ENCODE peak calls at places on chromosomes 7 and 10, in five cellular contexts. S is MM.1S, L is endothelial cell of umbilical vein, Y is neural progenitor cell, C is colonic mucosa. X is an unnamed sample. For H3K27me3, the result is how much of the 10 kb centered on the place peaks cover.

GRCh38 chr10:2037966-2038493 is 300.7 kb upstream of the ADARB2 start:
- DNase-seq in L (no peak), S (no peak), Y (no peak), C (no peak), X (no peak)

GRCh38 chr10:130715686-130716670 is 579.8 kb downstream of the GLRX3 start:
- DNase-seq in S (no peak), Y (no peak), C (no peak), L (no peak), X (no peak)

GRCh38 chr10:28681345-28681763 is 4.0 kb downstream of the BAMBI start:
- DNase-seq in S (no peak), Y (no peak), C (no peak), L (no peak), X (no peak)

GRCh38 chr10:131231965-131232541 is 79.5 kb downstream of the TCERG1L start:
- DNase-seq in C (no peak), L (no peak), S (no peak), Y (no peak), X (no peak)

GRCh38 chr10:48690791-48691660 is 6.4 kb downstream of the WDFY4 start:
- DNase-seq in C (no peak), Y (no peak), S (no peak), L (no peak), X (no peak)

GRCh38 chr10:119761106-119761505 is 35.3 kb downstream of the INPP5F start:
- DNase-seq in Y (no peak), C (no peak), S (no peak), L (peak), X (no peak)

GRCh38 chr10:43653746-43654145 is 5.1 kb upstream of the ZNF32 start:
- DNase-seq in Y (no peak), S (no peak), L (no peak), C (no peak), X (no peak)

GRCh38 chr10:4234661-4235060 is 449.7 kb upstream of the KLF6 start:
- DNase-seq in S (no peak), L (no peak), Y (no peak), C (no peak), X (no peak)

GRCh38 chr7:149682038-149682437 is 91.3 kb downstream of the ZNF467 start:
- DNase-seq in C (no peak), Y (no peak), S (no peak), L (no peak), X (no peak)

GRCh38 chr7:101586971-101587370 is 42.1 kb downstream of the MYL10 start:
- DNase-seq in C (no peak), Y (peak), L (no peak), S (no peak), X (no peak)

GRCh38 chr7:36188923-36189322 is 35.9 kb downstream of the EEPD1 start:
- DNase-seq in L (no peak), S (no peak), Y (peak), C (no peak), X (no peak)

GRCh38 chr7:36192877-36193276 is 39.8 kb downstream of the EEPD1 start:
- DNase-seq in L (no peak), C (no peak), Y (no peak), S (no peak), X (no peak)

GRCh38 chr7:36190447-36191291 is 37.6 kb downstream of the EEPD1 start:
- DNase-seq in C (no peak), Y (no peak), L (no peak), S (no peak), X (no peak)

GRCh38 chr7:36192050-36192824 is 39.2 kb downstream of the EEPD1 start:
- DNase-seq in L (no peak), C (no peak), S (no peak), Y (no peak), X (no peak)

GRCh38 chr7:36191292-36191920 is 38.4 kb downstream of the EEPD1 start:
- DNase-seq in Y (no peak), S (no peak), L (no peak), C (no peak), X (no peak)
- H3K27ac ChIP-seq in Y (no peak), S (no peak), L (no peak), C (no peak), X (no peak)

GRCh38 chr7:45573636-45574470 is at the start of gene ADCY1:
- DNase-seq in C (no peak), L (no peak), S (peak), Y (peak), X (no peak)

GRCh38 chr7:45576249-45576929 is 2.2 kb downstream of the ADCY1 start:
- DNase-seq in L (no peak), Y (no peak), C (no peak), S (no peak), X (no peak)

GRCh38 chr7:45574521-45575500 is 643 bp downstream of the ADCY1 start:
- DNase-seq in C (no peak), S (peak), Y (peak), L (peak), X (no peak)

GRCh38 chr7:45578022-45578421 is 3.9 kb downstream of the ADCY1 start:
- DNase-seq in S (no peak), L (no peak), C (no peak), Y (no peak), X (no peak)

GRCh38 chr7:45575501-45576248 is 1.5 kb downstream of the ADCY1 start:
- DNase-seq in Y (no peak), C (no peak), L (no peak), S (no peak), X (no peak)
- H3K4me3 ChIP-seq in Y (peak), C (no peak), L (no peak), S (peak), X (peak)

GRCh38 chr7:27202018-27202740 is 2.3 kb upstream of the HOXA13 start:
- DNase-seq in Y (no peak), C (peak), L (no peak), S (no peak), X (no peak)
- H3K27me3 ChIP-seq in Y (half or more), C (under half), L (half or more), S (half or more), X (half or more)

GRCh38 chr10:90858489-90858968 is 690 bp upstream of the HTR7 start:
- DNase-seq in Y (peak), L (no peak), S (no peak), C (no peak), X (no peak)

GRCh38 chr10:90856261-90856660 is 1.6 kb downstream of the HTR7 start:
- DNase-seq in S (no peak), Y (no peak), C (no peak), L (no peak), X (no peak)

GRCh38 chr10:90859321-90859751 is 1.5 kb upstream of the HTR7 start:
- DNase-seq in S (no peak), Y (no peak), C (no peak), L (peak), X (no peak)

GRCh38 chr10:90856964-90857634 is 740 bp downstream of the HTR7 start:
- DNase-seq in L (no peak), S (no peak), Y (peak), C (no peak), X (no peak)

GRCh38 chr10:90857635-90858488 is at the start of gene HTR7:
- DNase-seq in S (peak), C (peak), Y (peak), L (peak), X (no peak)
- H3K27ac ChIP-seq in S (no peak), C (peak), Y (no peak), L (no peak), X (no peak)

GRCh38 chr10:44965651-44966097 is 6.1 kb downstream of the RASSF4 start:
- DNase-seq in L (no peak), S (no peak), C (peak), Y (no peak), X (no peak)

GRCh38 chr10:44963772-44964633 is 4.4 kb downstream of the RASSF4 start:
- DNase-seq in S (peak), Y (peak), C (peak), L (no peak), X (no peak)

GRCh38 chr10:44966129-44966815 is 6.7 kb downstream of the RASSF4 start:
- DNase-seq in S (no peak), Y (no peak), L (no peak), C (peak), X (no peak)

GRCh38 chr10:44966816-44967509 is 7.4 kb downstream of the RASSF4 start:
- DNase-seq in S (no peak), C (peak), Y (no peak), L (no peak), X (no peak)

DNA sequence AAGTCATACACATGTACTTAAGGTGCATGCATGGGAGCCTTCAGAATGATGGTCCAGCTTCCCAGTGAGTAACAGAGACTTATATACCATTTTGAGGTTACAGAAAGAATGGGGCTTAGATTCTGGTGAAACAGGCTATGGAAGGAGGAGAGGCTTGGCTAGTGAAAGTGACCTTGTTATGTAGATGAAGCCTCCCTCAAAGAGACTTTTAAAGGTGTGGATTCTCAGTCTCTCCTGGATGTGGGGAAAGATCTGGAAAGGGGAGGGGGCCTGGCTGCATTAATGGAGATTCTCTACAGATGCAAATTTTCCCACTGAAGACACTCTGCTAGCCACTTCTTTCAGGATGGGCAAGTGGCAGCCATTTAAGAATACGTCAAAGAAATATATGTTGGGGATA is 5.5 kb downstream of the RASSF4 start:
- DNase-seq in C (no peak), Y (no peak), S (no peak), L (no peak), X (no peak)
- H3K4me3 ChIP-seq in C (no peak), Y (no peak), S (no peak), L (no peak), X (no peak)

DNA sequence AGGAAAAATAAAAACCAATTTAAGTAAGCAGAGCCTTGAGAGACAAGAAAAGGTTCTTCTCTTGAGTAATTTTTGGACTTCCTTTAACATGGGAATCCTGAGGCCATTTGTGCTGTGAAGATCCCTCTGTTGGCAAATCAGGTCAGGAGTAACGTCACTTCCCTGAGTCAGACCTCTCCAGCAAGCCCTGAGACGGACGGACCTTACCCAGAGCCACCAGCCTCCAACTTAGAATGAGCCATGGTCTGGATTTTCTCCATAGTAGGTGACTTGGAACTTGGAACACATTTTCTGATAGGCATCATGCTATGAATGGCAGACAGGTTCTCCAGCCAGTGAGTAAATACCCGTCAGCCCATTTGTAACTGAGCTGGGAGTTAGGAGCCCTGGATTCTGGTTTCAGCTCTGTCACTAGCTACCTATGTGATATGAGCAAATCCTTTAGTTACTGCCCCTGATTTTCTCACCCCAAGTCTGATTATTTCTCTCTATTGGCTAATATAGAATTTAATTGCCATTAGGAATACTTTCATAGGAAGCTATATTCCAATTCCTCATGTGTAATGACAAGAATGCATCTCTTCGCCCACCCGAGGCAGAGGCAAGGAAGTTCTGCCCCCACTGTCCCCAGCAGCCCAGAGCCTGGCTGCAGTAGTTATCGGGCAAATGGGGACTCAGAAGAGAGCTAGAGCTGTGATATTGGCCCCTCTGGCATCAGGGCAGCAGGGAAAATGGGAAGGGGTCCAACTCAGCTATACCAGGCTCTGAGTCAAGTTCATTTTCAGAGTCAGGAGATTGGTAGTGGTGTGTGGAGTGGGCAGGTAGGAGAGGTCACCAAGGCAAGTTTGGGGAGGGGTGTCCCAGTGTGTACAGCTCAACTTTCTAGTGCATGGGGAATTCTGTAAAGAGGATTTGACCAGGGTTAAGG is 153.7 kb upstream of the AGK start:
- DNase-seq in C (no peak), S (no peak), L (no peak), Y (no peak), X (no peak)
- H3K27me3 ChIP-seq in C (under half), S (under half), L (under half), Y (under half), X (under half)

GRCh38 chr10:104253576-104254410 is 899 bp upstream of the GSTO1 start:
- DNase-seq in S (no peak), C (no peak), L (no peak), Y (no peak), X (no peak)

GRCh38 chr10:104254493-104255243 is at the start of gene GSTO1:
- DNase-seq in L (peak), Y (peak), S (peak), C (peak), X (no peak)

GRCh38 chr10:104256335-104257080 is 1.8 kb downstream of the GSTO1 start:
- DNase-seq in L (peak), S (no peak), Y (no peak), C (no peak), X (no peak)

GRCh38 chr10:104257235-104257634 is 2.5 kb downstream of the GSTO1 start:
- DNase-seq in C (no peak), S (no peak), L (no peak), Y (no peak), X (no peak)

GRCh38 chr10:104255244-104255981 is 721 bp downstream of the GSTO1 start:
- DNase-seq in L (peak), C (peak), Y (peak), S (peak), X (no peak)
- H3K27ac ChIP-seq in L (peak), C (peak), Y (no peak), S (peak), X (no peak)